ENCODE peak calls at places on chromosomes 11 and 22, in seven cellular contexts. Q is stimulated activated naive CD4-positive, alpha-beta T cell; N is activated CD4-positive, alpha-beta T cell treated with anti-CD3 and anti-CD28 coated beads, Interleukin-2, amount 50 U/mL, for 24 hours; V is EH; W is activated T-helper 1 cell treated with anti-CD3 and anti-CD28 coated beads, Interleukin-2, amount 50 U/mL, for 16 hours; K is uterus; B is NCI-H1092. L is an unnamed sample.

GRCh38 chr11:90288207-90288821 is 65.5 kb upstream of the CHORDC1 start:
- DNase-seq in Q (no peak), N (no peak), V (peak; percentile 2), W (no peak), K (no peak), B (peak; percentile 1), L (no peak)

GRCh38 chr11:114348200-114349191 is 51.8 kb downstream of the C11orf71 start:
- DNase-seq in Q (peak; percentile 21), N (no peak), V (peak; percentile 83), W (no peak), K (no peak), B (peak; percentile 14), L (peak; percentile 14)

GRCh38 chr11:86792150-86792549 is 8.2 kb upstream of the PRSS23 start:
- DNase-seq in Q (no peak), N (no peak), V (no peak), W (no peak), K (no peak), B (no peak), L (no peak)

GRCh38 chr11:120714448-120714847 is 202.9 kb downstream of the GRIK4 start:
- DNase-seq in Q (no peak), N (no peak), V (no peak), W (no peak), K (no peak), B (no peak), L (no peak)

GRCh38 chr11:61699737-61700160 is 19.6 kb downstream of the DAGLA start:
- DNase-seq in Q (no peak), N (no peak), V (no peak), W (no peak), K (no peak), B (peak; percentile 81), L (no peak)

GRCh38 chr11:96161271-96162089 is 181.5 kb downstream of the MAML2 start:
- DNase-seq in Q (no peak), N (no peak), V (peak; percentile 80), W (no peak), K (no peak), B (no peak), L (no peak)

GRCh38 chr22:46956498-46957215 is 194.2 kb downstream of the TBC1D22A start:
- DNase-seq in Q (no peak), N (no peak), V (no peak), W (no peak), K (no peak), B (no peak), L (no peak)

GRCh38 chr11:1105183-1105565 is 30.5 kb downstream of the MUC2 start:
- DNase-seq in Q (no peak), N (no peak), V (no peak), W (no peak), K (no peak), B (no peak), L (no peak)

GRCh38 chr22:31938258-31938657 is 6.1 kb upstream of the YWHAH start:
- DNase-seq in Q (no peak), N (no peak), V (no peak), W (no peak), K (no peak), B (no peak), L (no peak)

L was measured in naive thymus-derived CD4-positive, alpha-beta T cell.